ENCODE peak calls at places on chromosomes 12 and 14, in six cellular contexts. E is iPS-NIHi11; T is naive thymus-derived CD8-positive, alpha-beta T cell; Z is nephron progenitor cell; U is activated naive CD4-positive, alpha-beta T cell treated with anti-CD3 and anti-CD28 coated beads, Interleukin-2, amount 10 ng/mL, durations not matched to agents 7 days and 5 days; Q is HuH-7.5. H is an unnamed sample.

GRCh38 chr12:30440826-30441602 is 254.7 kb downstream of the IPO8 start:
- DNase-seq in E (peak; percentile 66), T (no peak), Z (peak; percentile 25), U (no peak), Q (no peak), H (no peak)

GRCh38 chr12:65278576-65279386 is at the start of gene MSRB3:
- DNase-seq in E (peak; percentile 90), T (peak; percentile 5), Z (peak; percentile 84), U (peak; percentile 40), Q (peak; percentile 79), H (no peak)

GRCh38 chr12:77946541-77947021 is 115.9 kb downstream of the NAV3 start:
- DNase-seq in E (no peak), T (no peak), Z (no peak), U (no peak), Q (no peak), H (no peak)

GRCh38 chr12:92019491-92020277 is 126.0 kb downstream of the BTG1 start:
- DNase-seq in E (no peak), T (no peak), Z (no peak), U (no peak), Q (no peak), H (no peak)

GRCh38 chr12:5792350-5792749 is 152.7 kb downstream of the ANO2 start:
- DNase-seq in E (no peak), T (no peak), Z (no peak), U (no peak), Q (no peak), H (no peak)

GRCh38 chr12:46535907-46536306 is 163.3 kb upstream of the SLC38A2 start:
- DNase-seq in E (no peak), T (no peak), Z (no peak), U (no peak), Q (no peak), H (no peak)

GRCh38 chr12:104064842-104065441 is 611 bp downstream of the HCFC2 start:
- DNase-seq in E (no peak), T (no peak), Z (peak; percentile 33), U (peak; percentile 27), Q (no peak), H (no peak)

GRCh38 chr12:597926-598568 is 65.2 kb downstream of the NINJ2 start:
- DNase-seq in E (no peak), T (no peak), Z (no peak), U (no peak), Q (no peak), H (no peak)

GRCh38 chr12:3107071-3107583 is 29.9 kb downstream of the TSPAN9 start:
- DNase-seq in E (no peak), T (no peak), Z (peak; percentile 39), U (no peak), Q (no peak), H (no peak)

GRCh38 chr14:66509874-66510273 is 1.9 kb downstream of the GPHN start:
- DNase-seq in E (no peak), T (no peak), Z (no peak), U (no peak), Q (no peak), H (no peak)

GRCh38 chr12:108518101-108518715 is 3.1 kb downstream of the FICD start:
- DNase-seq in E (no peak), T (no peak), Z (no peak), U (no peak), Q (no peak), H (no peak)

GRCh38 chr12:25866586-25867378 is 91.7 kb upstream of the RASSF8 start:
- DNase-seq in E (no peak), T (no peak), Z (no peak), U (no peak), Q (no peak), H (no peak)

GRCh38 chr14:61145258-61145902 is 135.8 kb downstream of the TMEM30B start:
- DNase-seq in E (no peak), T (no peak), Z (no peak), U (no peak), Q (no peak), H (no peak)

GRCh38 chr12:100114574-100114973 is 28.1 kb downstream of the BLTP3B start:
- DNase-seq in E (no peak), T (no peak), Z (no peak), U (no peak), Q (no peak), H (no peak)

GRCh38 chr14:68137704-68138619 is 318.4 kb downstream of the RAD51B start:
- DNase-seq in E (peak; percentile 82), T (no peak), Z (peak; percentile 64), U (no peak), Q (peak; percentile 6), H (peak; percentile 93)

GRCh38 chr12:124617615-124618014 is 50.2 kb upstream of the NCOR2 start:
- DNase-seq in E (peak; percentile 46), T (no peak), Z (no peak), U (no peak), Q (no peak), H (no peak)

GRCh38 chr14:57182760-57183503 is 85.8 kb downstream of the EXOC5 start:
- DNase-seq in E (peak; percentile 63), T (no peak), Z (peak; percentile 26), U (no peak), Q (no peak), H (no peak)

GRCh38 chr14:65360144-65360784 is 52.3 kb upstream of the FUT8 start:
- DNase-seq in E (no peak), T (no peak), Z (no peak), U (no peak), Q (no peak), H (no peak)

GRCh38 chr12:113291586-113291985 is 43.3 kb downstream of the SLC8B1 start:
- DNase-seq in E (no peak), T (no peak), Z (no peak), U (no peak), Q (no peak), H (no peak)

GRCh38 chr12:108634225-108634795 is 616 bp upstream of the SELPLG start:
- DNase-seq in E (no peak), T (no peak), Z (no peak), U (peak; percentile 82), Q (no peak), H (no peak)

GRCh38 chr12:122166422-122167327 is 7.3 kb downstream of the IL31 start:
- DNase-seq in E (no peak), T (no peak), Z (no peak), U (no peak), Q (no peak), H (no peak)

GRCh38 chr12:835754-836493 is 83.5 kb downstream of the WNK1 start:
- DNase-seq in E (no peak), T (no peak), Z (no peak), U (no peak), Q (no peak), H (no peak)

GRCh38 chr14:80055912-80056801 is 155.1 kb downstream of the DIO2 start:
- DNase-seq in E (peak; percentile 70), T (no peak), Z (peak; percentile 37), U (no peak), Q (peak; percentile 0), H (peak; percentile 25)

GRCh38 chr12:62686938-62687337 is 220.3 kb downstream of the MON2 start:
- DNase-seq in E (no peak), T (no peak), Z (no peak), U (no peak), Q (no peak), H (no peak)

GRCh38 chr12:51341259-51342007 is 5.0 kb downstream of the CELA1 start:
- DNase-seq in E (peak; percentile 78), T (peak; percentile 33), Z (peak; percentile 71), U (peak; percentile 82), Q (peak; percentile 78), H (no peak)

H was measured in iPS DF 19.7.